ENCODE peak calls at places on chromosome 4, in four cellular contexts. F is heart right ventricle, A is HCT116, G is sigmoid colon. P is an unnamed sample.
A peak's percentile ranks its signal among the peaks of the same experiment; 100 is the strongest.

GRCh38 chr4:169619518-169619957 is 840 bp upstream of the CLCN3 start:
- DNase-seq in G (no peak), F (peak; percentile 36), A (peak; percentile 71), P (no peak)

GRCh38 chr4:83771113-83771705 is 235.3 kb downstream of the GPAT3 start:
- DNase-seq in A (peak; percentile 51), F (peak; percentile 10), G (no peak), P (no peak)

GRCh38 chr4:18840499-18840898 is 818.9 kb upstream of the LCORL start:
- DNase-seq in G (no peak), F (no peak), A (no peak), P (no peak)

GRCh38 chr4:113109106-113109740 is 59.8 kb downstream of the ANK2 start:
- DNase-seq in A (no peak), F (no peak), G (no peak), P (no peak)

GRCh38 chr4:146334862-146335449 is 120.6 kb downstream of the REELD1 start:
- DNase-seq in G (no peak), A (no peak), F (no peak), P (no peak)

GRCh38 chr4:100591156-100591876 is 73.5 kb upstream of the EMCN start:
- DNase-seq in G (peak; percentile 72), A (no peak), F (peak; percentile 82), P (no peak)

GRCh38 chr4:124427095-124427767 is 285.3 kb downstream of the ANKRD50 start:
- DNase-seq in A (no peak), G (no peak), F (peak; percentile 85), P (no peak)

GRCh38 chr4:106344324-106344970 is 24.1 kb downstream of the GIMD1 start:
- DNase-seq in G (no peak), F (no peak), A (no peak), P (no peak)

GRCh38 chr4:168514249-168514852 is 17.5 kb downstream of the PALLD start:
- DNase-seq in F (no peak), A (no peak), G (no peak), P (no peak)

GRCh38 chr4:181796502-181796901 is 446.7 kb upstream of the TENM3 start:
- DNase-seq in A (no peak), G (no peak), F (no peak), P (no peak)

GRCh38 chr4:153115322-153116100 is 88.7 kb upstream of the TRIM2 start:
- DNase-seq in A (peak; percentile 46), G (no peak), F (peak; percentile 37), P (no peak)

GRCh38 chr4:25452081-25452480 is 75.0 kb downstream of the ANAPC4 start:
- DNase-seq in G (no peak), A (no peak), F (no peak), P (no peak)
- H3K36me3 ChIP-seq in G (no peaks in the 10 kb centered on the region), A (no peaks in the 10 kb centered on the region), F (no peaks in the 10 kb centered on the region), P (no peaks in the 10 kb centered on the region)

GRCh38 chr4:10200869-10201268 is 84.3 kb upstream of the WDR1 start:
- DNase-seq in F (no peak), A (no peak), G (no peak), P (no peak)
- H3K27ac ChIP-seq in F (no peak overlapping the region), A (no peak overlapping the region), G (no peak overlapping the region), P (no peak overlapping the region)

GRCh38 chr4:88357262-88357661 is 21.4 kb upstream of the HERC6 start:
- DNase-seq in F (no peak), G (no peak), A (no peak), P (peak; percentile 64)
- H3K36me3 ChIP-seq in F (no peaks in the 10 kb centered on the region), G (no peaks in the 10 kb centered on the region), A (no peaks in the 10 kb centered on the region), P (no peaks in the 10 kb centered on the region)

GRCh38 chr4:176195184-176195978 is at the start of gene SPATA4:
- DNase-seq in G (peak; percentile 97), F (peak; percentile 94), A (peak; percentile 73), P (peak; percentile 96)

GRCh38 chr4:176189891-176190795 is 5.2 kb downstream of the SPATA4 start:
- DNase-seq in A (no peak), G (peak; percentile 48), F (no peak), P (no peak)

GRCh38 chr4:176191974-176192373 is 3.4 kb downstream of the SPATA4 start:
- DNase-seq in G (no peak), F (no peak), A (no peak), P (no peak)

GRCh38 chr4:176193126-176193525 is 2.3 kb downstream of the SPATA4 start:
- DNase-seq in F (no peak), G (no peak), A (no peak), P (no peak)

DNA sequence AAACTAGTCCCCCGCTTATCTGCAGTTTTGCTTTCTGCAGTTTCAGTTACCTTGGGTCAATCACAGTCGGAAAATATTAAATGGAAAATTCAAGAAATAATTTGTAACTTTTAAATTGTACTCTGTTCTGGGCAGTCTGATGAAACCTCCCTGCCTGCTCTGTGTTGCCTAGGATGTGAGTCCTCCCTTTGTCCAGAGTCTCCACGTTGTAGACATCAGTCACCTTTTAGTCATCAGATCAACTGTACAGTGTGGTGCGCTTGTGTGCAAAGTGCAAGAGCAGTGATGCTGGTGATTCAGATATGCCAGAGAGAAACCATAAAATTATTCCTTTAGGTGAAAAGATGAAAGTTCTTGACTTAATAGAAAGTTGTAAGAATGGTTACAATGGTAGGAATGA is 1.5 kb downstream of the SPATA4 start:
- DNase-seq in F (no peak), A (peak; percentile 29), G (no peak), P (no peak)
- H3K27ac ChIP-seq in F (no peak overlapping the region), A (no peak overlapping the region), G (peak overlapping the region; percentile 52), P (no peak overlapping the region)

DNA sequence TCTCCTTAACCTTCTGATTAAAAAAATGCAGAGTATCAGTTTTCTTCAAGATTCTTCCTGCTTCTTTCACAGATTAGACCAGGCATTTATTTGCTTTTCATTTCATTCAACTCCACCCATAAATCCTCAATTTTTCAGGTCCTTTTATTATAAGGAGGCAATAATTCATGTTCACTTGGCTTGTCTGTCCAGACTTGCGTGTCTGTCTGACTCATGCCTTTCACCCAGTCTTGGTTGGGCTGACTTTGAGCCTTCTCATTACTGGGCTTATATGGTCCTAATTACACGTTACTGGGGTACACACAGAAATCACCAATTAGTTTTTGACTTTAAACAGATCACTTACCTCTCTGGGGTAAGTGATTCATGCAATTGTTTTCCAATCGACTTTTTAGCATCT is 48.8 kb upstream of the GALNT7 start:
- DNase-seq in G (no peak), A (no peak), F (no peak), P (no peak)
- H3K36me3 ChIP-seq in G (no peaks in the 10 kb centered on the region), A (no peaks in the 10 kb centered on the region), F (no peaks in the 10 kb centered on the region), P (no peaks in the 10 kb centered on the region)

GRCh38 chr4:5338511-5338910 is 287.2 kb downstream of the STK32B start:
- DNase-seq in G (no peak), A (no peak), F (no peak), P (no peak)
- H3K27ac ChIP-seq in G (no peak overlapping the region), A (no peak overlapping the region), F (no peak overlapping the region), P (no peak overlapping the region)

DNA sequence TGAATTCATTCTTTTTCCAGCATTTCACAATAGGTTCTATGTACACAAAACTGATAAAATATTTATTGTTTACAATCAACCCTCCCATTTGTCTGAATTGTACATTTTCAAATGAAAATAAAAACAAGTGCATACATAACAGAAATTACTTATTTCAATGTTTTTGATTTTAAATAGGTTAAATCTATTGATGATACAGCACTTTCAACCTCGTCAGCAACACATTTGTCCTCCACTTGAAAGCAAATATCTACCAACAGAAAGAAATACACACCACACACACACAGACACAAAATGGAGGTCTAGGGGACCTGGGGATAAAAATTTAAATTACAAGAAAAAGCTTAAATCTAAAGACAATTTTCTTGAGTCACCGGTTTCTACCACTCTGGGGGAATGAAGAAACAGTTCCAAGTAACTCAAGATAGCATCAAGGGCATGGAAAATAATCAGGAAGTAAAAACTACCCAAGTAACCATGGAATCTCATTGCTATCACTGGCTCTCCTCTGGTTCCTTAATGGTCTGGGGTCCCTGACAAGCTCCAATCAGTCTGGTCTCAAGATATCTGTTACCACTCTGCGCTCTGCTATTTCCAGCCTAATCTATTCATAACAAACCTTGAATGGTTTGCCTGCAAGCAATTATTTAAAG is 27.6 kb downstream of the ANKRD17 start:
- DNase-seq in F (no peak), G (no peak), A (no peak), P (no peak)
- H3K36me3 ChIP-seq in F (no peaks in the 10 kb centered on the region), G (no peaks in the 10 kb centered on the region), A (peaks cover 5% of the 10 kb centered on the region), P (peaks cover 12% of the 10 kb centered on the region)